ENCODE peak calls at places on chromosome 11, in nine cellular contexts. Z, L, W, Q, U, N, V, P and S are unnamed samples.

GRCh38 chr11:74341926-74342325 is 30.5 kb upstream of the P4HA3 start:
- DNase-seq in Z (no peak), L (no peak), W (no peak), Q (no peak), U (no peak), N (no peak), V (no peak), P (no peak), S (no peak)

GRCh38 chr11:22583963-22584492 is 41.6 kb downstream of the FANCF start:
- DNase-seq in Z (no peak), L (no peak), W (peak), Q (no peak), U (no peak), N (no peak), V (no peak), P (no peak), S (no peak)

GRCh38 chr11:131692961-131693360 is 322.5 kb downstream of the NTM start:
- DNase-seq in Z (no peak), L (no peak), W (no peak), Q (no peak), U (no peak), N (no peak), V (no peak), P (no peak), S (no peak)

GRCh38 chr11:8545698-8546366 is 48.2 kb downstream of the STK33 start:
- DNase-seq in Z (no peak), L (no peak), W (no peak), Q (no peak), U (no peak), N (no peak), V (no peak), P (no peak), S (no peak)

GRCh38 chr11:99160447-99160846 is 139.7 kb downstream of the CNTN5 start:
- DNase-seq in Z (no peak), L (no peak), W (no peak), Q (no peak), U (no peak), N (no peak), V (no peak), P (no peak), S (no peak)

GRCh38 chr11:18010977-18011586 is 1.8 kb downstream of the SERGEF start:
- DNase-seq in Z (no peak), L (no peak), W (no peak), Q (no peak), U (no peak), N (no peak), V (no peak), P (no peak), S (no peak)

GRCh38 chr11:126062679-126063509 is at the start of gene CDON:
- DNase-seq in Z (peak), L (peak), W (peak), Q (peak), U (peak), N (peak), V (peak), P (peak), S (peak)

GRCh38 chr11:112523477-112523876 is 262.8 kb upstream of the PLET1 start:
- DNase-seq in Z (no peak), L (no peak), W (no peak), Q (peak), U (no peak), N (no peak), V (no peak), P (peak), S (no peak)

GRCh38 chr11:130122141-130122575 is 37.4 kb upstream of the ST14 start:
- DNase-seq in Z (no peak), L (no peak), W (no peak), Q (no peak), U (no peak), N (no peak), V (no peak), P (no peak), S (no peak)

GRCh38 chr11:103610435-103610834 is 426.0 kb upstream of the DDI1 start:
- DNase-seq in Z (no peak), L (no peak), W (no peak), Q (no peak), U (no peak), N (no peak), V (no peak), P (no peak), S (no peak)

GRCh38 chr11:103604310-103604709 is 432.1 kb upstream of the DDI1 start:
- DNase-seq in Z (no peak), L (no peak), W (no peak), Q (no peak), U (no peak), N (no peak), V (no peak), P (no peak), S (no peak)

GRCh38 chr11:103608566-103608965 is 427.9 kb upstream of the DDI1 start:
- DNase-seq in Z (no peak), L (peak), W (no peak), Q (no peak), U (no peak), N (no peak), V (no peak), P (no peak), S (no peak)

GRCh38 chr11:103609117-103610066 is 427.0 kb upstream of the DDI1 start:
- DNase-seq in Z (no peak), L (peak), W (peak), Q (no peak), U (no peak), N (no peak), V (no peak), P (peak), S (peak)
- TF ChIP-seq CTCF in Z (peak), L (peak), W (no peak), Q (peak), U (peak), N (no peak), V (no peak), P (peak), S (peak)

GRCh38 chr11:42772886-42773285 is 538.9 kb upstream of the API5 start:
- DNase-seq in Z (no peak), L (no peak), W (no peak), Q (no peak), U (no peak), N (no peak), V (no peak), P (no peak), S (no peak)

GRCh38 chr11:42766191-42766590 is 545.6 kb upstream of the API5 start:
- DNase-seq in Z (no peak), L (no peak), W (no peak), Q (no peak), U (no peak), N (no peak), V (no peak), P (no peak), S (no peak)

GRCh38 chr11:42764936-42765335 is 546.9 kb upstream of the API5 start:
- DNase-seq in Z (no peak), L (no peak), W (no peak), Q (no peak), U (no peak), N (no peak), V (no peak), P (no peak), S (no peak)

GRCh38 chr11:42768576-42768975 is 543.2 kb upstream of the API5 start:
- DNase-seq in Z (no peak), L (no peak), W (no peak), Q (no peak), U (no peak), N (no peak), V (no peak), P (no peak), S (no peak)

GRCh38 chr11:42770444-42771065 is 541.2 kb upstream of the API5 start:
- DNase-seq in Z (peak), L (no peak), W (peak), Q (peak), U (no peak), N (no peak), V (no peak), P (no peak), S (peak)
- TF ChIP-seq CTCF in Z (peak), L (peak), W (peak), Q (peak), U (peak), N (peak), V (peak), P (peak), S (peak)

DNA sequence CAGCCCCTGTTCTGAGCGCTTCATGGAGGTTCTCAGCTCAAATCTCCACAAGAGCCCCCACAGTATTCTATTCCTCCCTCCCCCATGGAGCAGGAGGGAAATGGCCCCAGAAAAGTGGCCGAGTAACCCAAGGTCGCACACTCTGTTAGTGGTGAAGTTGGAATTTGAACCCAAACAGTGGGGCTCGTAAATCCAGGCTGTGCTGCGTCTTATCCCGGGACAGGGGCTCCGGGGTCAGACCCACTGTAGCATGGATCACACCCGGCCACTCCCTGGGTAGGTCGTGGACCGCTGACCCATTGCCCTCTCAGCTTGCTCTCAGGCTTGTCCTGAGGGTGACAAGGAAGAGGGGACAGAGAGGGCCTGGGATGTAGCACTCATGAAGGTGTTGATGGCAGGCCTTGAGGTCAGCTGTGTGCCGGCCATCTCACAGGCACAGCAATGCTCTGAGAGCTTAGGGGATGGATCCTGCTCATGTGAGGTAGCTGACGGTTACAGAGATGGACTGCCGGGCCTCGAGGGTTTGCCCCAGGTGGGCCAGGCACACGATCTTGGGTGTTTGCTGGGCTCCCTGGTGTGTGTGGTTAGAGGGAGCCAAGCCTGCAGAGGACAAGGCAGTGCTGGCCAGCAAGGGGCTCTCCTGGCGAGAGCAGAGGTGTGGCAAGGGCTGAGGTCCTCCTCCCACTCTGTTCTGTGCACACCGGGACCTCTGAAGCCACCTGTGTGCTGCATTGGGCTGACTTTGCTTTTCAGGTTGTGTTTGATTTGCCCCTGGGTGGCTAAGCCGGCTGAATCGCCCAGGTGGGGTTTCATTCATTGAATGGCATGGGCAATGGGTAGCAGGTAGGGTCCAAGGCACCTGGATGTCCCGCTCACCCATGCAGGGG is 2.3 kb upstream of the FGF19 start:
- DNase-seq in Z (no peak), L (no peak), W (no peak), Q (peak), U (no peak), N (no peak), V (no peak), P (no peak), S (no peak)
- TF ChIP-seq CTCF in Z (no peak), L (no peak), W (no peak), Q (no peak), U (no peak), N (no peak), V (no peak), P (no peak), S (no peak)

GRCh38 chr11:72454791-72455190 is 20.5 kb upstream of the CLPB start:
- DNase-seq in Z (no peak), L (no peak), W (no peak), Q (no peak), U (no peak), N (no peak), V (no peak), P (no peak), S (no peak)
- TF ChIP-seq CTCF in Z (no peak), L (peak), W (peak), Q (no peak), U (no peak), N (no peak), V (no peak), P (peak), S (no peak)

GRCh38 chr11:31045335-31045734 is 324.2 kb downstream of the DCDC1 start:
- DNase-seq in Z (no peak), L (no peak), W (peak), Q (no peak), U (no peak), N (no peak), V (no peak), P (peak), S (no peak)
- TF ChIP-seq CTCF in Z (peak), L (no peak), W (peak), Q (peak), U (peak), N (no peak), V (no peak), P (peak), S (peak)

DNA sequence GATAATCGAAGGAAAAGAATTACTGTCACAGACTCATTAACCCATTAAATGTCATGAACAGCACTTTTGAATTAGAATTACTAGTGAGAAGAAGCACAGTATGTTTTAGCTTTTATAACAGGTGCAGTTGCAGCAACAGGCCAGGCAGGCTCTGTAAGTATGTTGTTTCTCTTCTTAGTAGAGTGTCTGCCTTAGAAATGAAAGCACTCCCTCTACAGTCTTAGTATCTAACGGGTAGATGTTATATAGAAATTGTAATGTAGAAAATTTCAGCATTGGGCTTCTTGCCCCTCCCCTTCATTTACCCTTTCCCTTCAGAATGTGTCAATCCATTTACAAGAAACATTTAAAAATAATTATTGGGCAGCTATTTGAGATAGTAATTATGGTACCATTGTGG is 87.4 kb downstream of the HIPK3 start:
- DNase-seq in Z (no peak), L (no peak), W (peak), Q (no peak), U (no peak), N (no peak), V (no peak), P (no peak), S (no peak)
- TF ChIP-seq CTCF in Z (no peak), L (no peak), W (no peak), Q (no peak), U (no peak), N (peak), V (no peak), P (no peak), S (no peak)

GRCh38 chr11:121762820-121763219 is 310.1 kb upstream of the SORL1-AS1 start:
- DNase-seq in Z (peak), L (no peak), W (no peak), Q (no peak), U (peak), N (peak), V (no peak), P (peak), S (no peak)
- TF ChIP-seq CTCF in Z (no peak), L (no peak), W (no peak), Q (no peak), U (no peak), N (no peak), V (no peak), P (no peak), S (no peak)

GRCh38 chr11:32332990-32333334 is 102.4 kb downstream of the WT1 start:
- DNase-seq in Z (no peak), L (no peak), W (no peak), Q (no peak), U (no peak), N (no peak), V (no peak), P (no peak), S (no peak)

GRCh38 chr11:32333335-32333991 is 101.9 kb downstream of the WT1 start:
- DNase-seq in Z (peak), L (peak), W (peak), Q (peak), U (peak), N (peak), V (no peak), P (peak), S (peak)

GRCh38 chr11:32331792-32332191 is 103.5 kb downstream of the WT1 start:
- DNase-seq in Z (no peak), L (no peak), W (no peak), Q (no peak), U (no peak), N (no peak), V (no peak), P (no peak), S (no peak)

GRCh38 chr11:32331098-32331497 is 104.2 kb downstream of the WT1 start:
- DNase-seq in Z (no peak), L (peak), W (no peak), Q (no peak), U (no peak), N (no peak), V (no peak), P (peak), S (no peak)

GRCh38 chr11:32334822-32335221 is 100.5 kb downstream of the WT1 start:
- DNase-seq in Z (no peak), L (no peak), W (peak), Q (no peak), U (no peak), N (no peak), V (no peak), P (no peak), S (no peak)
- TF ChIP-seq CTCF in Z (peak), L (peak), W (peak), Q (peak), U (no peak), N (no peak), V (no peak), P (no peak), S (peak)

GRCh38 chr11:38323961-38324761 is 1726.1 kb upstream of the RAG2 start:
- DNase-seq in Z (no peak), L (no peak), W (no peak), Q (no peak), U (no peak), N (no peak), V (no peak), P (no peak), S (no peak)
- TF ChIP-seq CTCF in Z (no peak), L (no peak), W (no peak), Q (no peak), U (no peak), N (no peak), V (no peak), P (no peak), S (no peak)